ENCODE peak calls at places on chromosomes 1 and 21, in eight cellular contexts. J, D, B, X, A, S, Q and Z are unnamed samples.
A peak's percentile ranks its signal among the peaks of the same experiment; 100 is the strongest.

GRCh38 chr1:168287237-168287664 is 6.6 kb downstream of the TBX19 start:
- DNase-seq in D (no peak), A (peak; percentile 80), X (no peak), J (no peak), Q (no peak), S (no peak), B (no peak), Z (no peak)

GRCh38 chr1:200668514-200669313 is 993 bp downstream of the DDX59 start:
- DNase-seq in A (no peak), J (no peak), D (no peak), S (no peak), B (no peak), Q (no peak), X (no peak), Z (no peak)

GRCh38 chr1:15226626-15227286 is 20.3 kb upstream of the FHAD1 start:
- DNase-seq in J (no peak), D (peak; percentile 17), X (no peak), A (no peak), B (no peak), Q (no peak), S (no peak), Z (no peak)

GRCh38 chr1:58782308-58783089 is 1.3 kb downstream of the JUN start:
- DNase-seq in X (peak; percentile 31), A (peak; percentile 50), J (peak; percentile 95), S (peak; percentile 83), D (peak; percentile 66), Q (no peak), B (peak; percentile 49), Z (peak; percentile 85)

GRCh38 chr1:155070721-155071556 is 7.4 kb downstream of the EFNA4 start:
- DNase-seq in S (peak; percentile 90), X (peak; percentile 55), A (peak; percentile 67), D (peak; percentile 83), J (peak; percentile 93), B (peak; percentile 76), Q (no peak), Z (peak; percentile 90)

GRCh38 chr1:166975361-166976129 is at the start of gene ILDR2:
- DNase-seq in S (peak; percentile 78), D (peak; percentile 52), Q (no peak), A (peak; percentile 21), X (no peak), J (peak; percentile 85), B (peak; percentile 33), Z (peak; percentile 59)

GRCh38 chr1:184747089-184747955 is 7.3 kb downstream of the EDEM3 start:
- DNase-seq in Q (no peak), D (no peak), B (no peak), J (no peak), S (no peak), A (no peak), X (no peak), Z (no peak)

GRCh38 chr1:1090424-1091343 is 16.6 kb upstream of the RNF223 start:
- DNase-seq in Q (no peak), B (no peak), J (peak; percentile 66), D (no peak), X (no peak), S (peak; percentile 63), A (no peak), Z (peak; percentile 51)

GRCh38 chr1:116178837-116179236 is 67.6 kb downstream of the MAB21L3 start:
- DNase-seq in B (no peak), J (no peak), A (no peak), X (no peak), Q (no peak), D (peak; percentile 31), S (no peak), Z (peak; percentile 82)

GRCh38 chr1:3372317-3372716 is 82.1 kb upstream of the ARHGEF16 start:
- DNase-seq in X (no peak), B (no peak), S (no peak), J (no peak), Q (no peak), A (no peak), D (no peak), Z (no peak)

GRCh38 chr1:114033219-114033706 is 54.0 kb downstream of the OLFML3 start:
- DNase-seq in S (no peak), A (peak; percentile 16), D (no peak), X (no peak), J (no peak), Q (no peak), B (no peak), Z (peak; percentile 3)

GRCh38 chr1:115089443-115090340 is at the start of gene TSPAN2:
- DNase-seq in B (peak; percentile 97), S (peak; percentile 91), J (peak; percentile 91), Q (no peak), X (no peak), A (no peak), D (peak; percentile 51), Z (peak; percentile 81)

GRCh38 chr21:26909972-26910371 is 56.9 kb downstream of the ADAMTS5 start:
- DNase-seq in A (no peak), D (no peak), X (no peak), Q (no peak), B (no peak), J (no peak), S (no peak), Z (no peak)

DNA sequence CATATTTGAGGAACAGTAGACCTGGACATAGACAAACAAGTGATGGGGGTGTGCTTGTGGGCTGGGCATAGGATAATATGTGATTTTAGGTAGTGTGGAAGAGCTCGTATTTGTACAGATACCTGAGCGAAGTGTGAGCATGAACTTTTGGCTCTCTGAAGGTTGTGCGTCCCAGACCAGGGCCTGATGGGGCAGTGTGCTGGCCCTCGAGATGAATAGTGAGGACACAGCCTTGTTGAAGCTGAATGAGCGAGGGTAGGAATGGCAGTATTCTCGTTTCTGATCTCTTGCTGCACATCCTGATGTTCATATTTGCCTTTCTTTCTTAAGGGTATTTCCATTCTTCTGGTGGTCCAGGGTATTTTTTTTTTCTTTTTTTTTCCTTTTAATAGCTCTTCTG is 41.5 kb downstream of the USP25 start:
- DNase-seq in B (no peak), A (no peak), S (no peak), Q (no peak), D (no peak), X (no peak), J (no peak), Z (no peak)
- H3K4me3 ChIP-seq in B (no peak overlapping the region), A (no peak overlapping the region), S (no peak overlapping the region), Q (no peak overlapping the region), D (no peak overlapping the region), X (no peak overlapping the region), J (no peak overlapping the region), Z (no peak overlapping the region)

GRCh38 chr21:31446206-31446900 is 102.3 kb upstream of the TIAM1 start:
- DNase-seq in A (no peak), S (no peak), J (no peak), B (no peak), Q (no peak), X (no peak), D (no peak), Z (no peak)
- H3K4me3 ChIP-seq in A (no peak overlapping the region), S (no peak overlapping the region), J (no peak overlapping the region), B (no peak overlapping the region), Q (no peak overlapping the region), X (no peak overlapping the region), D (no peak overlapping the region), Z (no peak overlapping the region)

GRCh38 chr1:161130266-161130665 is 2.2 kb downstream of the DEDD start:
- DNase-seq in J (no peak), A (no peak), Q (no peak), B (no peak), S (no peak), D (no peak), X (no peak), Z (no peak)
- H3K4me3 ChIP-seq in J (no peak overlapping the region), A (no peak overlapping the region), Q (no peak overlapping the region), B (no peak overlapping the region), S (no peak overlapping the region), D (no peak overlapping the region), X (no peak overlapping the region), Z (no peak overlapping the region)

GRCh38 chr1:153545067-153546055 is at the start of gene S100A4:
- DNase-seq in J (peak; percentile 93), A (peak; percentile 92), D (peak; percentile 97), Q (peak; percentile 86), X (peak; percentile 76), S (peak; percentile 98), B (peak; percentile 95), Z (peak; percentile 98)

GRCh38 chr1:153547560-153548551 is 1.2 kb downstream of the S100A3 start:
- DNase-seq in B (peak; percentile 17), Q (no peak), S (no peak), X (no peak), D (no peak), A (no peak), J (peak; percentile 63), Z (no peak)

GRCh38 chr1:153546371-153546770 is 765 bp upstream of the S100A4 start:
- DNase-seq in S (no peak), D (no peak), B (peak; percentile 20), J (peak; percentile 67), A (no peak), Q (no peak), X (no peak), Z (no peak)

GRCh38 chr1:153548722-153549695 is at the start of gene S100A3:
- DNase-seq in J (peak; percentile 61), S (peak; percentile 87), B (peak; percentile 81), X (no peak), A (peak; percentile 88), Q (peak; percentile 70), D (peak; percentile 35), Z (no peak)

DNA sequence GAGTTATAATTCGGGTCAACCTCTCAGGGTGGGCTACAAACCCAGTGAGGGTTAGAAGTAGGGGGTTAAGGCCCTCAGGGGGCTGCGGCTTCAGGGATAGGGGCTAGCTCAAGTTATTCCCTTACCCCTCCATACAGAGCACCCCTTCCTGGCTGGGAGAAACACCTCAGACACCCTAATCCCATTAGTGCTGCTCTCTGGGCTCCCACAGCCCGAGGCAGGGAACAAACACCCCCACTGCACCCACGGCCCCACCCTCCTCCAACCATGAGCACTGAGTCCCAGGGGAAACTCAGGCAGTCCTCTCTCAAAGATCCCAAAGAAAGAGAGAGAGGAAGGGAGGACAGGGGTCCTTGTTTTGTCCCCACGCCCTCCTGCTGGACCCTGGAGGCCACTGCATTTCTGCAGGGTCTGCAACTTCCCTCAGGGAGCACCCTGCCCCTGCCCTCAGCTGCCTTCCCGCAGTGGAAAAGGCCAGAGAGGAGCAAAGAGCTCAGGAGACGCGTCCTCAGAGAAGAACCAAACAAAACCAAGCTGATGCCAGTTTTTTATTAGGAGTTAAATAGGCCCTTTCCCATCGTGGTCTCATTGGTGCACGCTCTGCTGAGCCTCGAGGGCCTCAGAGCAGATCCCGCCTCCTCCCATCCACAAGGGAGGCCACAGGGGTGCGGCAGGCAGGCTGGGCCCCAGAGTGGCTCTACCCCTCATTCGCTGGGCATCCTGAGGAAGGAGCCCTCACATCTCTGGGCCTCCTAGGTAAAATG is 1.4 kb upstream of the S100A4 start:
- DNase-seq in A (no peak), B (peak; percentile 17), Q (no peak), S (no peak), X (no peak), J (peak; percentile 68), D (no peak), Z (no peak)
- H3K4me3 ChIP-seq in A (no peak overlapping the region), B (no peak overlapping the region), Q (peak overlapping the region; percentile 44), S (no peak overlapping the region), X (no peak overlapping the region), J (no peak overlapping the region), D (no peak overlapping the region), Z (no peak overlapping the region)

DNA sequence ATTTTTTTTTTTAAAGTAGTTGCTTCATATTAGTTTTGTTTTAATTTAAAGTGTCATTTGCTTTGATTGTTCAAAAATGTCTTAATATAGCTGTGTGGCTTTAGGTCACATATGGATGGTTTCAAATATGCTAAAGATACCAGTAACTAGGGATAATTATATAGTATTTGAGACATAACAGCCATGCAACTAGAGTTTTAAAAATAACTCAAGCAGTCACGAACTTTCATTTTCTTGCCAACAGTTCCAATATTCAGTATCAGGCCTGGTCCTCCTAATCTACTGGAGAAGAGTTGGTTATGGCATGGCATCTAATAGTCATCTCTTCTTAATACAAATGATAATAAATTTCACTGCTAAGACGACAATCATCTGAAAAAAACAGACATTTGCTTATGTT is 24.0 kb upstream of the A3GALT2 start:
- DNase-seq in A (no peak), Q (no peak), X (no peak), D (no peak), J (no peak), B (no peak), S (no peak), Z (no peak)
- H3K4me3 ChIP-seq in A (peak overlapping the region; percentile 93), Q (no peak overlapping the region), X (no peak overlapping the region), D (no peak overlapping the region), J (no peak overlapping the region), B (no peak overlapping the region), S (no peak overlapping the region), Z (no peak overlapping the region)